ENCODE peak calls at places on chromosomes 12 and 14, in five cellular contexts. Q is HepG2, U is GM12878, D is SK-N-SH, W is K562. N is an unnamed sample.

GRCh38 chr14:76277586-76278130 is 98.3 kb upstream of the ESRRB start:
- DNase-seq in U (no peak), Q (no peak), D (no peak), W (no peak), N (no peak)

GRCh38 chr12:42135264-42135814 is 9.3 kb downstream of the GXYLT1 start:
- DNase-seq in W (no peak), D (no peak), Q (no peak), U (no peak), N (peak)

GRCh38 chr12:97038859-97039258 is 131.8 kb downstream of the NEDD1 start:
- DNase-seq in W (no peak), D (no peak), Q (peak), U (no peak), N (no peak)

GRCh38 chr12:105670664-105671063 is 340.2 kb downstream of the C12orf75 start:
- DNase-seq in D (no peak), U (no peak), Q (no peak), W (no peak), N (no peak)

GRCh38 chr12:57894577-57895292 is 46.6 kb upstream of the ATP23 start:
- DNase-seq in U (no peak), D (no peak), W (no peak), Q (no peak), N (no peak)

GRCh38 chr12:98671459-98671858 is 26.4 kb downstream of the APAF1 start:
- DNase-seq in U (no peak), W (peak), Q (no peak), D (no peak), N (no peak)

GRCh38 chr14:96253140-96253539 is 2.9 kb upstream of the BDKRB1 start:
- DNase-seq in Q (no peak), D (no peak), W (no peak), U (no peak), N (peak)

GRCh38 chr12:51889216-51890134 is 1.6 kb downstream of the ANKRD33 start:
- DNase-seq in U (no peak), D (peak), W (no peak), Q (no peak), N (no peak)

GRCh38 chr12:132886529-132887477 is 602 bp downstream of the CHFR start:
- DNase-seq in D (no peak), Q (peak), W (peak), U (no peak), N (peak)

GRCh38 chr12:91920276-91920675 is 225.4 kb downstream of the BTG1 start:
- DNase-seq in D (peak), Q (no peak), W (peak), U (no peak), N (peak)

GRCh38 chr14:22579218-22579617 is 9.8 kb downstream of the DAD1 start:
- DNase-seq in W (no peak), D (no peak), U (no peak), Q (no peak), N (no peak)

GRCh38 chr12:43812926-43813325 is 6.8 kb upstream of the TWF1 start:
- DNase-seq in Q (no peak), W (no peak), U (no peak), D (no peak), N (peak)

GRCh38 chr12:2477009-2477766 is 317.6 kb upstream of the FKBP4 start:
- DNase-seq in Q (no peak), D (no peak), W (no peak), U (no peak), N (no peak)

GRCh38 chr12:125861299-125862281 is 796.4 kb downstream of the AACS start:
- DNase-seq in U (no peak), D (peak), Q (no peak), W (peak), N (no peak)

GRCh38 chr12:92561543-92561899 is 141.3 kb upstream of the PLEKHG7 start:
- DNase-seq in D (no peak), Q (no peak), U (no peak), W (no peak), N (peak)

GRCh38 chr12:18428416-18428815 is 167.1 kb downstream of the PIK3C2G start:
- DNase-seq in D (no peak), W (no peak), Q (no peak), U (no peak), N (no peak)

GRCh38 chr12:6376079-6376941 is 947 bp upstream of the SCNN1A start:
- DNase-seq in U (no peak), W (peak), Q (peak), D (peak), N (peak)

GRCh38 chr12:77031745-77032144 is 33.6 kb downstream of the E2F7 start:
- DNase-seq in Q (no peak), U (no peak), D (peak), W (no peak), N (peak)

GRCh38 chr12:47903927-47904646 is 707 bp downstream of the VDR start:
- DNase-seq in U (no peak), Q (no peak), D (no peak), W (peak), N (peak)

GRCh38 chr12:69007166-69007857 is 74.3 kb upstream of the CPM start:
- DNase-seq in U (no peak), Q (no peak), W (no peak), D (no peak), N (peak)

GRCh38 chr14:64725879-64726584 is 21.8 kb downstream of the PLEKHG3 start:
- DNase-seq in D (no peak), W (no peak), U (no peak), Q (no peak), N (no peak)
- TF ChIP-seq MXI1 in D (no peak), W (no peak), U (no peak), Q (no peak), N (no peak)

GRCh38 chr12:81224626-81225025 is 146.7 kb downstream of the ACSS3 start:
- DNase-seq in U (no peak), W (no peak), Q (no peak), D (no peak), N (no peak)

GRCh38 chr12:81231574-81232368 is 153.9 kb downstream of the ACSS3 start:
- DNase-seq in U (no peak), Q (no peak), D (no peak), W (no peak), N (no peak)

DNA sequence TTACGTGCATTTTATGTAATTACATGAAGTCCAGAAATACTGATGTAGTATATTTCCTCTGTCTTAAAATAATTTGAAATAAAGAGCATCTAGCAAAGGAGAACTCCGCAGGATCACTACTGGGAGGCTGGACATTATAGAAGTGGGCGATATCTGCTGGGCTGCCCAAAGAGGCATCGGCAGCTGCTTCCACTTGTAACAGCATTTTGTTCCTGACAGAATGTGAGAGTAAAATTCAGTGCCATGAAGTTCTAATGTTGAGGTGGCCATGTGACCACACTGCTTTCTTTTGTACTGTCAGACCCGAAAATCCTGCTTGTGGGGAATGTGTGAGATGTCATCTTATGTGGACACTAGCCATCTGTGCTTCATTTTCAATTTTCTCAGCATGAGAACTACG is 151.8 kb downstream of the ACSS3 start:
- DNase-seq in Q (no peak), U (no peak), D (no peak), W (no peak), N (no peak)
- TF ChIP-seq MXI1 in Q (no peak), U (no peak), D (no peak), W (no peak), N (no peak)

GRCh38 chr12:119988788-119989618 is at the start of gene BICDL1:
- DNase-seq in U (peak), D (peak), W (peak), Q (peak), N (peak)
- TF ChIP-seq MXI1 in U (no peak), D (no peak), W (no peak), Q (no peak), N (no peak)

GRCh38 chr14:100861188-100861936 is 35.4 kb downstream of the MEG3 start:
- DNase-seq in D (no peak), U (no peak), Q (no peak), W (no peak), N (no peak)

GRCh38 chr14:100864206-100864605 is 38.3 kb downstream of the MEG3 start:
- DNase-seq in U (no peak), D (no peak), Q (no peak), W (no peak), N (no peak)

GRCh38 chr14:100861937-100862247 is 36.0 kb downstream of the MEG3 start:
- DNase-seq in D (no peak), W (no peak), Q (no peak), U (no peak), N (no peak)

GRCh38 chr14:100862277-100862676 is 36.4 kb downstream of the MEG3 start:
- DNase-seq in U (no peak), D (no peak), Q (no peak), W (peak), N (peak)

DNA sequence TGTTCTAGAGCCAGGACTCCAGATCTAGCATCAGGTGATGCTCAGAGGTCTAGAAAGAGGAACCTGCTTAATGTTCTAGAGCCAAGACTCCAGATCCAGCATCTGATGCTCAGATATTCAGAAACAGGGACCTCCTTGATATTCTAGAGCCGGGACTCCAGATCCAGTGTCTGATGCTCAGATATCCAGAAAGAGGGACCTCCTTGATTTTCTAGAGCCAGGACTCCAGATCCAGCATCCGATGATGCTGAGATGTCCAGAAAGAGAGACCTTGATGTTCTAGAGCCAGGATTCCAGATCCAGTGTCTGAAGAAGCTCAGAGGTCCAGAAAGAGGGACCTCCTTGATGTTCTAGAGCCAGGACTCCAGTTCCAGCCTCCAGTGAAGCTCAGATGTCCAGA is 36.9 kb downstream of the MEG3 start:
- DNase-seq in D (no peak), W (no peak), Q (no peak), U (no peak), N (no peak)
- TF ChIP-seq MXI1 in D (no peak), W (no peak), Q (no peak), U (no peak), N (no peak)

GRCh38 chr14:94009767-94010166 is 12.7 kb downstream of the CCDC197 start:
- DNase-seq in D (no peak), Q (no peak), W (no peak), U (peak), N (peak)

GRCh38 chr14:94014375-94014774 is 11.8 kb upstream of the OTUB2 start:
- DNase-seq in Q (no peak), U (no peak), D (no peak), W (no peak), N (no peak)

GRCh38 chr14:94015223-94015622 is 10.9 kb upstream of the OTUB2 start:
- DNase-seq in U (no peak), D (no peak), W (no peak), Q (no peak), N (no peak)

GRCh38 chr14:94010625-94011024 is 13.5 kb downstream of the CCDC197 start:
- DNase-seq in D (no peak), W (no peak), Q (no peak), U (no peak), N (no peak)

GRCh38 chr14:94011795-94012194 is 14.3 kb upstream of the OTUB2 start:
- DNase-seq in U (no peak), Q (no peak), D (no peak), W (no peak), N (no peak)
- TF ChIP-seq MXI1 in U (no peak), Q (no peak), D (no peak), W (no peak), N (no peak)

GRCh38 chr12:115752151-115752550 is 525.3 kb downstream of the MED13L start:
- DNase-seq in Q (no peak), U (no peak), D (no peak), W (no peak), N (peak)
- TF ChIP-seq MXI1 in Q (no peak), U (no peak), D (no peak), W (no peak), N (no peak)

GRCh38 chr12:93571360-93571853 is 1.1 kb upstream of the SOCS2 start:
- DNase-seq in U (no peak), Q (peak), D (peak), W (peak), N (peak)
- TF ChIP-seq MXI1 in U (no peak), Q (no peak), D (no peak), W (peak), N (no peak)

DNA sequence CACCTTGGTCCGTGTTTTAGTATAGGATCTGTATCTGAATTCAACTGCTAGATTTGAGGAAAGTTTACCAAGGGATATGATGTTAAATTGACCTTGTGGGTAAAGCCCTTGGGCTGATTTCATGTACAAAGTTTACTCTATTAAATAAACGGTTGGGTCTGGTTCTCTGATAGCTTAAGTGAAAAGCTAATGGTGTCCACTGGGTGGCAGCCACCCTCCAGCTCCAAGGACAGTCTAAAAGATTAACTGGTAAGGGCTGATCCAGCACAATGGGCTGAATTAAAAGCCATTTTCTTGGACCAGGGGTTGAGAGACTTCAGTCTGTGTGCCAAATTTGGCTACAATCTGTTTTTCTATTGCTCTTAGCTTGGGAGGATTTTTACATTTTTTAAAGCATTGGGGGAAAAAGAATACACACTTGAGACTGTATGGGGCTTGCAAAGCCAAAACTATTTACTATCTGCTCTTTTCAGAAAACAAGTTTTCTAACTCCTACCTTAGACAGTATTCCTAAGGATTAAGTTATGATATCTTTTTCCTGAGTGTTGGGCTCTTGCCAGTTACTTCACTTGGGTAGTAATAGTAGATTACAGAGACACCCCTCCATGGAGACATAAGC is 116.5 kb downstream of the GPHN start:
- DNase-seq in U (peak), Q (peak), W (peak), D (peak), N (peak)
- TF ChIP-seq MXI1 in U (no peak), Q (no peak), W (no peak), D (no peak), N (no peak)